ENCODE peak calls at places on chromosomes 12 and 14, in eight cellular contexts. X, H, W, B, D, T, K and F are unnamed samples.

GRCh38 chr14:44914849-44915248 is 46.9 kb downstream of the KLHL28 start:
- DNase-seq in X (no peak), H (no peak), W (no peak), B (no peak), D (no peak), T (no peak), K (no peak), F (no peak)

GRCh38 chr12:102527256-102527720 is 46.9 kb upstream of the IGF1 start:
- DNase-seq in X (no peak), H (no peak), W (no peak), B (no peak), D (no peak), T (no peak), K (no peak), F (no peak)

GRCh38 chr12:127398026-127398715 is 868.8 kb upstream of the TMEM132C start:
- DNase-seq in X (no peak), H (no peak), W (no peak), B (no peak), D (no peak), T (no peak), K (no peak), F (no peak)

GRCh38 chr12:114884535-114884934 is 200.6 kb upstream of the TBX3 start:
- DNase-seq in X (no peak), H (no peak), W (no peak), B (no peak), D (no peak), T (no peak), K (no peak), F (no peak)

GRCh38 chr12:52171950-52172512 is 19.8 kb downstream of the KRT80 start:
- DNase-seq in X (no peak), H (no peak), W (no peak), B (peak; percentile 37), D (no peak), T (no peak), K (no peak), F (no peak)

GRCh38 chr12:104473374-104473983 is 16.7 kb downstream of the CHST11 start:
- DNase-seq in X (no peak), H (no peak), W (no peak), B (no peak), D (no peak), T (no peak), K (no peak), F (no peak)

GRCh38 chr12:84661732-84662326 is 250.8 kb downstream of the SLC6A15 start:
- DNase-seq in X (no peak), H (no peak), W (peak; percentile 13), B (no peak), D (no peak), T (no peak), K (no peak), F (no peak)

GRCh38 chr14:30355431-30355913 is 203.5 kb upstream of the G2E3 start:
- DNase-seq in X (no peak), H (no peak), W (peak; percentile 27), B (no peak), D (no peak), T (no peak), K (no peak), F (no peak)

GRCh38 chr14:75322746-75323145 is 44.1 kb downstream of the FOS start:
- DNase-seq in X (no peak), H (no peak), W (no peak), B (no peak), D (no peak), T (no peak), K (no peak), F (no peak)